ENCODE peak calls at places on chromosomes 12 and 14, in nine cellular contexts. One of them, this sample, is unnamed.

GRCh38 chr14:100294213-100294962 is 11.9 kb downstream of the SLC25A29 start:
- DNase-seq in OCI-LY7: peak; percentile 26
- DNase-seq in SK-N-SH: no peak
- DNase-seq in HCT116: no peak
- DNase-seq in K562: no peak
- DNase-seq in GM12878: peak; percentile 23
- DNase-seq in endothelial cell of umbilical vein: no peak
- DNase-seq in IMR-90: no peak
- DNase-seq in PC-3: no peak
- DNase-seq in this sample: no peak

GRCh38 chr12:32535260-32535999 is 136.1 kb downstream of the FGD4 start:
- DNase-seq in endothelial cell of umbilical vein: peak; percentile 89
- DNase-seq in OCI-LY7: peak; percentile 84
- DNase-seq in PC-3: peak; percentile 48
- DNase-seq in IMR-90: peak; percentile 69
- DNase-seq in GM12878: no peak
- DNase-seq in HCT116: no peak
- DNase-seq in K562: no peak
- DNase-seq in SK-N-SH: peak; percentile 81
- DNase-seq in this sample: peak; percentile 83

GRCh38 chr12:100995201-100995600 is 200.6 kb downstream of the ANO4 start:
- DNase-seq in IMR-90: peak; percentile 50
- DNase-seq in endothelial cell of umbilical vein: no peak
- DNase-seq in SK-N-SH: no peak
- DNase-seq in HCT116: no peak
- DNase-seq in OCI-LY7: no peak
- DNase-seq in K562: no peak
- DNase-seq in GM12878: no peak
- DNase-seq in PC-3: peak; percentile 23
- DNase-seq in this sample: no peak

GRCh38 chr12:113194971-113195391 is 9.5 kb downstream of the RITA1 start:
- DNase-seq in IMR-90: peak; percentile 73
- DNase-seq in SK-N-SH: peak; percentile 46
- DNase-seq in endothelial cell of umbilical vein: no peak
- DNase-seq in GM12878: no peak
- DNase-seq in OCI-LY7: no peak
- DNase-seq in K562: no peak
- DNase-seq in PC-3: no peak
- DNase-seq in HCT116: no peak
- DNase-seq in this sample: peak; percentile 66

GRCh38 chr14:49692191-49692757 is 646 bp upstream of the KLHDC1 start:
- DNase-seq in OCI-LY7: no peak
- DNase-seq in HCT116: no peak
- DNase-seq in PC-3: no peak
- DNase-seq in K562: no peak
- DNase-seq in GM12878: no peak
- DNase-seq in SK-N-SH: no peak
- DNase-seq in IMR-90: peak; percentile 8
- DNase-seq in endothelial cell of umbilical vein: no peak
- DNase-seq in this sample: peak; percentile 55

GRCh38 chr14:98138666-98139065 is 1133.3 kb downstream of the BCL11B start:
- DNase-seq in IMR-90: no peak
- DNase-seq in SK-N-SH: peak; percentile 17
- DNase-seq in K562: peak; percentile 5
- DNase-seq in OCI-LY7: peak; percentile 25
- DNase-seq in HCT116: peak; percentile 1
- DNase-seq in GM12878: no peak
- DNase-seq in endothelial cell of umbilical vein: no peak
- DNase-seq in PC-3: peak; percentile 30
- DNase-seq in this sample: no peak

GRCh38 chr12:104734541-104735075 is 223.5 kb downstream of the SLC41A2 start:
- DNase-seq in endothelial cell of umbilical vein: no peak
- DNase-seq in IMR-90: no peak
- DNase-seq in PC-3: no peak
- DNase-seq in K562: no peak
- DNase-seq in SK-N-SH: no peak
- DNase-seq in GM12878: no peak
- DNase-seq in OCI-LY7: no peak
- DNase-seq in HCT116: no peak
- DNase-seq in this sample: no peak

GRCh38 chr12:1948883-1949282 is 30.4 kb upstream of the CACNA2D4 start:
- DNase-seq in IMR-90: no peak
- DNase-seq in GM12878: no peak
- DNase-seq in OCI-LY7: no peak
- DNase-seq in PC-3: no peak
- DNase-seq in HCT116: no peak
- DNase-seq in K562: no peak
- DNase-seq in SK-N-SH: no peak
- DNase-seq in endothelial cell of umbilical vein: no peak
- DNase-seq in this sample: no peak

GRCh38 chr12:57722716-57723629 is 15.6 kb downstream of the AGAP2 start:
- DNase-seq in PC-3: no peak
- DNase-seq in GM12878: no peak
- DNase-seq in endothelial cell of umbilical vein: no peak
- DNase-seq in K562: no peak
- DNase-seq in HCT116: no peak
- DNase-seq in OCI-LY7: no peak
- DNase-seq in IMR-90: no peak
- DNase-seq in SK-N-SH: no peak
- DNase-seq in this sample: no peak

GRCh38 chr12:1594045-1594294 is 411 bp downstream of the FBXL14 start:
- DNase-seq in endothelial cell of umbilical vein: no peak
- DNase-seq in GM12878: no peak
- DNase-seq in SK-N-SH: peak; percentile 79
- DNase-seq in OCI-LY7: peak; percentile 82
- DNase-seq in HCT116: no peak
- DNase-seq in IMR-90: no peak
- DNase-seq in PC-3: peak; percentile 62
- DNase-seq in K562: no peak
- DNase-seq in this sample: peak; percentile 66

GRCh38 chr12:74782086-74782485 is 244.5 kb downstream of the ATXN7L3B start:
- DNase-seq in endothelial cell of umbilical vein: no peak
- DNase-seq in IMR-90: no peak
- DNase-seq in HCT116: no peak
- DNase-seq in OCI-LY7: no peak
- DNase-seq in PC-3: no peak
- DNase-seq in GM12878: no peak
- DNase-seq in K562: no peak
- DNase-seq in SK-N-SH: no peak
- DNase-seq in this sample: no peak

GRCh38 chr12:93740721-93741120 is 63.5 kb downstream of the CRADD start:
- DNase-seq in SK-N-SH: no peak
- DNase-seq in K562: no peak
- DNase-seq in HCT116: no peak
- DNase-seq in PC-3: peak; percentile 46
- DNase-seq in OCI-LY7: no peak
- DNase-seq in GM12878: no peak
- DNase-seq in endothelial cell of umbilical vein: no peak
- DNase-seq in IMR-90: peak; percentile 6
- DNase-seq in this sample: peak; percentile 31

GRCh38 chr12:94336201-94336915 is 123.3 kb downstream of the CEP83 start:
- DNase-seq in OCI-LY7: no peak
- DNase-seq in HCT116: no peak
- DNase-seq in GM12878: no peak
- DNase-seq in SK-N-SH: no peak
- DNase-seq in PC-3: no peak
- DNase-seq in IMR-90: peak; percentile 66
- DNase-seq in endothelial cell of umbilical vein: peak; percentile 81
- DNase-seq in K562: no peak
- DNase-seq in this sample: peak; percentile 15

GRCh38 chr14:103091883-103092222 is 2.7 kb upstream of the EXOC3L4 start:
- DNase-seq in IMR-90: no peak
- DNase-seq in OCI-LY7: no peak
- DNase-seq in GM12878: no peak
- DNase-seq in PC-3: no peak
- DNase-seq in K562: no peak
- DNase-seq in HCT116: no peak
- DNase-seq in SK-N-SH: no peak
- DNase-seq in endothelial cell of umbilical vein: no peak
- DNase-seq in this sample: no peak
- H2AFZ ChIP-seq in IMR-90: peak overlapping the region; percentile 74
- H2AFZ ChIP-seq in OCI-LY7: peak overlapping the region; percentile 25
- H2AFZ ChIP-seq in GM12878: peak overlapping the region; percentile 87
- H2AFZ ChIP-seq in PC-3: peak overlapping the region; percentile 83
- H2AFZ ChIP-seq in K562: peak overlapping the region; percentile 92
- H2AFZ ChIP-seq in HCT116: peak overlapping the region; percentile 88
- H2AFZ ChIP-seq in SK-N-SH: no peak overlapping the region
- H2AFZ ChIP-seq in endothelial cell of umbilical vein: peak overlapping the region; percentile 89
- H2AFZ ChIP-seq in this sample: no peak overlapping the region

GRCh38 chr14:102935756-102936155 is 13.3 kb downstream of the AMN start:
- DNase-seq in endothelial cell of umbilical vein: no peak
- DNase-seq in HCT116: no peak
- DNase-seq in PC-3: no peak
- DNase-seq in IMR-90: no peak
- DNase-seq in GM12878: no peak
- DNase-seq in SK-N-SH: no peak
- DNase-seq in K562: no peak
- DNase-seq in OCI-LY7: peak; percentile 42
- DNase-seq in this sample: no peak

GRCh38 chr14:102930753-102931579 is 8.5 kb downstream of the AMN start:
- DNase-seq in GM12878: no peak
- DNase-seq in SK-N-SH: no peak
- DNase-seq in endothelial cell of umbilical vein: no peak
- DNase-seq in OCI-LY7: no peak
- DNase-seq in PC-3: peak; percentile 62
- DNase-seq in IMR-90: peak; percentile 50
- DNase-seq in K562: no peak
- DNase-seq in HCT116: peak; percentile 40
- DNase-seq in this sample: peak; percentile 71

GRCh38 chr14:102931580-102932285 is 9.3 kb downstream of the AMN start:
- DNase-seq in IMR-90: no peak
- DNase-seq in OCI-LY7: no peak
- DNase-seq in GM12878: no peak
- DNase-seq in PC-3: no peak
- DNase-seq in HCT116: no peak
- DNase-seq in K562: no peak
- DNase-seq in endothelial cell of umbilical vein: no peak
- DNase-seq in SK-N-SH: no peak
- DNase-seq in this sample: no peak

GRCh38 chr14:102932484-102933248 is 10.2 kb downstream of the AMN start:
- DNase-seq in SK-N-SH: no peak
- DNase-seq in endothelial cell of umbilical vein: no peak
- DNase-seq in K562: no peak
- DNase-seq in OCI-LY7: no peak
- DNase-seq in GM12878: no peak
- DNase-seq in HCT116: no peak
- DNase-seq in IMR-90: no peak
- DNase-seq in PC-3: no peak
- DNase-seq in this sample: no peak

GRCh38 chr14:102933618-102934231 is 11.3 kb downstream of the AMN start:
- DNase-seq in PC-3: no peak
- DNase-seq in K562: no peak
- DNase-seq in endothelial cell of umbilical vein: no peak
- DNase-seq in OCI-LY7: peak; percentile 39
- DNase-seq in HCT116: no peak
- DNase-seq in GM12878: no peak
- DNase-seq in SK-N-SH: no peak
- DNase-seq in IMR-90: no peak
- DNase-seq in this sample: no peak
- H3K27ac ChIP-seq in PC-3: no peak overlapping the region
- H3K27ac ChIP-seq in K562: no peak overlapping the region
- H3K27ac ChIP-seq in endothelial cell of umbilical vein: no peak overlapping the region
- H3K27ac ChIP-seq in OCI-LY7: peak overlapping the region; percentile 21
- H3K27ac ChIP-seq in HCT116: no peak overlapping the region
- H3K27ac ChIP-seq in GM12878: no peak overlapping the region
- H3K27ac ChIP-seq in SK-N-SH: no peak overlapping the region
- H3K27ac ChIP-seq in IMR-90: no peak overlapping the region
- H3K27ac ChIP-seq in this sample: no peak overlapping the region

DNA sequence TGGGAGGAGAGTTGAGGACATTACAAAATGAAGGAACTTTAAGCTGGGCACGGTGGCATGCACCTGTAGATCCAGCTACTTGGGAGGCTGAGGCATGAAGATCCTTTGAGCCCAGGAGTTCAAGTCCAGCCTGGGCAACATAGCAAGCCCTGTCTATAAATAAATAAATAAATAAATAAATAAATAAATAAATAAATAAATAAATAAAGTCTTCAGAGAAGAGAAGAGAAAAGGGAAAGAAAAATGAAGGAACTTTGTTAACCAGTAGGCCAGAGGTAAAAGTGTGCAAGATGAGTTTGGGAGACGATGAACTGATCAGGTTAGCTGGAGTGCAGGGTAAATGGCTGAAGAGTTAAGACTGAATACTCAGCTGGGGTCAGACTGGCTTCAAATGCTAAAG is 20.1 kb downstream of the PNMA1 start:
- DNase-seq in HCT116: no peak
- DNase-seq in PC-3: no peak
- DNase-seq in endothelial cell of umbilical vein: no peak
- DNase-seq in K562: no peak
- DNase-seq in OCI-LY7: no peak
- DNase-seq in IMR-90: no peak
- DNase-seq in SK-N-SH: no peak
- DNase-seq in GM12878: no peak
- DNase-seq in this sample: no peak
- H3K4me2 ChIP-seq in HCT116: no peak overlapping the region
- H3K4me2 ChIP-seq in PC-3: no peak overlapping the region
- H3K4me2 ChIP-seq in endothelial cell of umbilical vein: no peak overlapping the region
- H3K4me2 ChIP-seq in K562: no peak overlapping the region
- H3K4me2 ChIP-seq in OCI-LY7: no peak overlapping the region
- H3K4me2 ChIP-seq in IMR-90: no peak overlapping the region
- H3K4me2 ChIP-seq in SK-N-SH: no peak overlapping the region
- H3K4me2 ChIP-seq in GM12878: no peak overlapping the region
- H3K4me2 ChIP-seq in this sample: no peak overlapping the region

GRCh38 chr12:21998295-21998694 is 47.7 kb upstream of the CMAS start:
- DNase-seq in HCT116: no peak
- DNase-seq in endothelial cell of umbilical vein: no peak
- DNase-seq in OCI-LY7: no peak
- DNase-seq in SK-N-SH: no peak
- DNase-seq in K562: no peak
- DNase-seq in GM12878: no peak
- DNase-seq in IMR-90: no peak
- DNase-seq in PC-3: no peak
- DNase-seq in this sample: no peak

GRCh38 chr12:21989819-21990412 is 48.7 kb upstream of the ABCC9 start:
- DNase-seq in IMR-90: peak; percentile 66
- DNase-seq in endothelial cell of umbilical vein: peak; percentile 41
- DNase-seq in PC-3: peak; percentile 61
- DNase-seq in SK-N-SH: peak; percentile 33
- DNase-seq in OCI-LY7: peak; percentile 14
- DNase-seq in K562: no peak
- DNase-seq in GM12878: no peak
- DNase-seq in HCT116: peak; percentile 13
- DNase-seq in this sample: peak; percentile 12

GRCh38 chr12:21991526-21991925 is 50.3 kb upstream of the ABCC9 start:
- DNase-seq in SK-N-SH: no peak
- DNase-seq in PC-3: no peak
- DNase-seq in GM12878: no peak
- DNase-seq in HCT116: no peak
- DNase-seq in OCI-LY7: no peak
- DNase-seq in IMR-90: no peak
- DNase-seq in K562: no peak
- DNase-seq in endothelial cell of umbilical vein: no peak
- DNase-seq in this sample: no peak

GRCh38 chr12:21992823-21993222 is 51.6 kb upstream of the ABCC9 start:
- DNase-seq in SK-N-SH: no peak
- DNase-seq in PC-3: no peak
- DNase-seq in OCI-LY7: peak; percentile 20
- DNase-seq in IMR-90: no peak
- DNase-seq in K562: peak; percentile 49
- DNase-seq in HCT116: no peak
- DNase-seq in endothelial cell of umbilical vein: peak; percentile 48
- DNase-seq in GM12878: no peak
- DNase-seq in this sample: peak; percentile 13

GRCh38 chr12:21993438-21993981 is 52.3 kb upstream of the ABCC9 start:
- DNase-seq in OCI-LY7: no peak
- DNase-seq in SK-N-SH: no peak
- DNase-seq in K562: no peak
- DNase-seq in PC-3: no peak
- DNase-seq in IMR-90: no peak
- DNase-seq in HCT116: no peak
- DNase-seq in endothelial cell of umbilical vein: no peak
- DNase-seq in GM12878: no peak
- DNase-seq in this sample: no peak
- H2AFZ ChIP-seq in OCI-LY7: no peak overlapping the region
- H2AFZ ChIP-seq in SK-N-SH: no peak overlapping the region
- H2AFZ ChIP-seq in K562: peak overlapping the region; percentile 90
- H2AFZ ChIP-seq in PC-3: no peak overlapping the region
- H2AFZ ChIP-seq in IMR-90: no peak overlapping the region
- H2AFZ ChIP-seq in HCT116: no peak overlapping the region
- H2AFZ ChIP-seq in endothelial cell of umbilical vein: no peak overlapping the region
- H2AFZ ChIP-seq in GM12878: no peak overlapping the region
- H2AFZ ChIP-seq in this sample: no peak overlapping the region

This sample was measured in mesenchymal stem cell.